ENCODE peak calls at places on chromosomes 12 and 14, in ten cellular contexts. H is astrocyte of the spinal cord; G is HT1080; A is LoVo; D is stimulated activated CD8-positive, alpha-beta memory T cell treated with anti-CD3 and anti-CD28 coated beads, Interleukin-2, amount 100 ng/mL, for 1 hour; R is fibroblast of lung; W is pons; U is CD4-positive, CD25-positive, alpha-beta regulatory T cell; Z is T-helper 2 cell; V is iris pigment epithelial cell. S is an unnamed sample.

GRCh38 chr14:101191882-101192660 is 288.5 kb upstream of the RTL1 start:
- DNase-seq in U (no peak), G (no peak), D (no peak), A (no peak), W (no peak), Z (no peak), H (no peak), V (no peak), R (no peak), S (no peak)

GRCh38 chr14:46368275-46368674 is 283.3 kb downstream of the RPL10L start:
- DNase-seq in V (no peak), U (no peak), D (no peak), Z (no peak), H (no peak), G (peak; percentile 26), R (no peak), W (peak; percentile 20), A (no peak), S (no peak)

GRCh38 chr12:122130150-122130549 is 43.9 kb downstream of the IL31 start:
- DNase-seq in A (no peak), W (no peak), Z (no peak), U (no peak), H (peak; percentile 65), G (peak; percentile 76), D (no peak), V (peak; percentile 60), R (no peak), S (no peak)

GRCh38 chr12:128190052-128190451 is 76.9 kb upstream of the TMEM132C start:
- DNase-seq in R (no peak), W (no peak), Z (no peak), V (no peak), H (no peak), A (no peak), U (no peak), G (no peak), D (no peak), S (no peak)

GRCh38 chr12:103773109-103773905 is 67.7 kb downstream of the NT5DC3 start:
- DNase-seq in G (no peak), H (peak; percentile 48), W (peak; percentile 50), V (no peak), A (no peak), Z (no peak), D (no peak), R (peak; percentile 22), U (no peak), S (no peak)

GRCh38 chr14:95274283-95274682 is 45.4 kb downstream of the CLMN start:
- DNase-seq in D (no peak), Z (no peak), A (no peak), W (no peak), H (no peak), G (no peak), U (no peak), R (no peak), V (no peak), S (no peak)

GRCh38 chr14:22189873-22190272 is 399.2 kb downstream of the DAD1 start:
- DNase-seq in V (no peak), D (no peak), A (no peak), R (no peak), H (no peak), U (no peak), Z (no peak), W (no peak), G (no peak), S (no peak)

GRCh38 chr12:9687228-9687627 is 17.7 kb downstream of the CLEC2D start:
- DNase-seq in W (no peak), R (peak; percentile 34), A (no peak), D (no peak), V (peak; percentile 75), H (peak; percentile 67), U (no peak), Z (no peak), G (peak; percentile 75), S (no peak)

GRCh38 chr14:26621366-26621765 is 23.5 kb upstream of the NOVA1 start:
- DNase-seq in D (no peak), Z (no peak), W (no peak), V (peak; percentile 15), H (no peak), A (no peak), G (no peak), U (no peak), R (no peak), S (no peak)

GRCh38 chr14:89422181-89422951 is 5.3 kb upstream of the FOXN3 start:
- DNase-seq in D (no peak), V (no peak), H (no peak), A (peak; percentile 43), U (no peak), Z (no peak), W (no peak), G (no peak), R (peak; percentile 66), S (no peak)